ENCODE peak calls at places on chromosomes 4 and X, in five cellular contexts. One of them, this sample, is unnamed.

GRCh38 chr4:165991325-165992180 is 118.5 kb downstream of the TLL1 start:
- DNase-seq in K562: no peak
- DNase-seq in GM12878: no peak
- DNase-seq in HCT116: no peak
- DNase-seq in HepG2: no peak
- DNase-seq in this sample: no peak

GRCh38 chr4:10204401-10205058 is 87.9 kb upstream of the WDR1 start:
- DNase-seq in K562: no peak
- DNase-seq in HepG2: no peak
- DNase-seq in GM12878: no peak
- DNase-seq in HCT116: no peak
- DNase-seq in this sample: no peak

GRCh38 chr4:101103381-101104142 is 243.8 kb downstream of the PPP3CA start:
- DNase-seq in HCT116: no peak
- DNase-seq in K562: no peak
- DNase-seq in HepG2: no peak
- DNase-seq in GM12878: no peak
- DNase-seq in this sample: no peak

GRCh38 chr4:7323872-7324650 is 110.7 kb downstream of the PSAPL1 start:
- DNase-seq in GM12878: no peak
- DNase-seq in HepG2: peak
- DNase-seq in K562: peak
- DNase-seq in HCT116: peak
- DNase-seq in this sample: no peak

GRCh38 chr4:47465008-47465407 is 1.5 kb upstream of the COMMD8 start:
- DNase-seq in GM12878: peak
- DNase-seq in K562: no peak
- DNase-seq in HCT116: no peak
- DNase-seq in HepG2: no peak
- DNase-seq in this sample: no peak

GRCh38 chr4:185914583-185915199 is 102.7 kb upstream of the SORBS2 start:
- DNase-seq in HepG2: peak
- DNase-seq in GM12878: no peak
- DNase-seq in HCT116: no peak
- DNase-seq in K562: no peak
- DNase-seq in this sample: no peak

GRCh38 chr4:188147176-188147575 is 7.9 kb downstream of the TRIML1 start:
- DNase-seq in K562: no peak
- DNase-seq in HCT116: no peak
- DNase-seq in GM12878: no peak
- DNase-seq in HepG2: no peak
- DNase-seq in this sample: no peak

GRCh38 chr4:175090116-175090515 is 172.0 kb downstream of the ADAM29 start:
- DNase-seq in GM12878: no peak
- DNase-seq in HepG2: no peak
- DNase-seq in K562: no peak
- DNase-seq in HCT116: no peak
- DNase-seq in this sample: no peak

GRCh38 chr4:185259719-185260118 is 50.3 kb downstream of the SNX25 start:
- DNase-seq in HepG2: no peak
- DNase-seq in HCT116: no peak
- DNase-seq in K562: no peak
- DNase-seq in GM12878: no peak
- DNase-seq in this sample: no peak

GRCh38 chr4:124753941-124754581 is 41.5 kb upstream of the ANKRD50 start:
- DNase-seq in GM12878: no peak
- DNase-seq in HepG2: peak
- DNase-seq in K562: no peak
- DNase-seq in HCT116: no peak
- DNase-seq in this sample: no peak

GRCh38 chr4:76302856-76303438 is 3.6 kb upstream of the STBD1 start:
- DNase-seq in K562: no peak
- DNase-seq in GM12878: no peak
- DNase-seq in HepG2: no peak
- DNase-seq in HCT116: no peak
- DNase-seq in this sample: no peak

GRCh38 chrX:72107320-72107719 is 24.4 kb downstream of the RTL5 start:
- DNase-seq in HepG2: no peak
- DNase-seq in K562: no peak
- DNase-seq in HCT116: no peak
- DNase-seq in GM12878: no peak
- DNase-seq in this sample: no peak

GRCh38 chrX:129754266-129755024 is 15.7 kb downstream of the XPNPEP2 start:
- DNase-seq in HepG2: no peak
- DNase-seq in HCT116: no peak
- DNase-seq in GM12878: no peak
- DNase-seq in K562: peak
- DNase-seq in this sample: peak

GRCh38 chrX:41419082-41419481 is 28.1 kb upstream of the NYX start:
- DNase-seq in HCT116: no peak
- DNase-seq in K562: no peak
- DNase-seq in HepG2: no peak
- DNase-seq in GM12878: no peak
- DNase-seq in this sample: no peak

DNA sequence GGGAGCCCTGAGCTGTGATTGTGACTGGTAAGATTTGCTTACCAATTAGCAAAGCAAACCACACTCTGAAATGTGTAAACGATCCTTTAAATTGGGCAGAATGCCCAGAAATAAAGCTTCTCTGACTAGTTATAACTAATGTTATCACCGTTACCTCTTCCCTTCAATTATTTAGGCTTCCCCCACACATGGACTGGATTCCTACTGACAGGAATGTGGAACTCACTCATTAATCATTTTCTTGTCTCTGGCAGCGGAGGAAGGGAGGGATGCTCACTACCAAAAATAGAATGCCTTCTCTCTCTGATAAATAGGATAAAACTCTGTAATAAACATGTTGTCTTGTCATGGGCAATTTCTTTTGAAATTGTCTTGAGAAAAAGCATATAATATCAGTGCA is 25.3 kb upstream of the NWD2 start:
- DNase-seq in HepG2: no peak
- DNase-seq in GM12878: no peak
- DNase-seq in HCT116: no peak
- DNase-seq in K562: no peak
- DNase-seq in this sample: no peak
- TF ChIP-seq SRF in HepG2: no peak
- TF ChIP-seq SRF in GM12878: no peak
- TF ChIP-seq SRF in HCT116: no peak
- TF ChIP-seq SRF in K562: no peak
- TF ChIP-seq SRF in this sample: no peak

GRCh38 chr4:169311643-169312365 is 41.0 kb upstream of the SH3RF1 start:
- DNase-seq in GM12878: peak
- DNase-seq in K562: peak
- DNase-seq in HCT116: peak
- DNase-seq in HepG2: peak
- DNase-seq in this sample: peak
- TF ChIP-seq SRF in GM12878: no peak
- TF ChIP-seq SRF in K562: no peak
- TF ChIP-seq SRF in HCT116: no peak
- TF ChIP-seq SRF in HepG2: no peak
- TF ChIP-seq SRF in this sample: no peak

GRCh38 chrX:110363241-110363640 is 4.6 kb downstream of the RTL9 start:
- DNase-seq in GM12878: no peak
- DNase-seq in HepG2: no peak
- DNase-seq in K562: peak
- DNase-seq in HCT116: no peak
- DNase-seq in this sample: no peak
- TF ChIP-seq SRF in GM12878: no peak
- TF ChIP-seq SRF in HepG2: no peak
- TF ChIP-seq SRF in K562: no peak
- TF ChIP-seq SRF in HCT116: no peak
- TF ChIP-seq SRF in this sample: no peak

DNA sequence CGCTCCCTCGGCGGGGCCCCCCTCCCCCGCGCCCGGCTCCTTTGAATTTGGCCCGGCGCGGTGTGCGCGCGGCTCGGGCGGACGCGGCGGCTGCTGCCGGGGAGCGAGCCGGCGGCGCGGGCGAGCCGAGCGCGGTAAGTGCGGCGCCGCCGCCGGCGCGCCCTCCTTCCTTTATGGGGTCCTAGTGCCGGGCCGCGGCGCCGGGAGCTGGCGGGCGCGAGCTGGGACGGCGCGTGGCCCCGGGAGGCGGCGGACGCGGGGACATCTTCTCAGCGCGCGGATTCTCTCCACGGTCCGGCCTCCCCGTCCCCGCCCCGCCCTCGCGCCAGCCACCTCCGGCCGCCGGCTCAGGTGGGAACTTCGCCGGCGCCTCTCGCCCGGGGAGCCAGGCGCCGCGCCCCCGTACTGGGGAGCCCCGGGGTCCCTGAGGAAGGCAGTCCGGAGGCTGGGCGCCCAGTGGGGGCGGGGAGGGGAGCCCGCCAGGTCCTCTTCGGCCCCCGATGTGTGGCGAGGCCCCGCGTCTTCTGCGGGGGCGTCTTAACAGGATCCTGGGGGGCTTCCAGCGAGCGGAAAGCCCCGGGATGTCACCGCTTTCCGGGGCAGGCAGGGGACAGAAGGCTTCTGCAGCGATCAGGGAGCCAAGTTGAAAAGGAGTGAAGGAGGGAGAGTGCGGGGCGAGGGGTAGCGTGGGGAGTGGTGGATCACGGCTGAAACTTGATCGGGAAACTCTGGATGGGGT is 98.4 kb upstream of the TENM3 start:
- DNase-seq in HepG2: no peak
- DNase-seq in HCT116: no peak
- DNase-seq in GM12878: no peak
- DNase-seq in K562: no peak
- DNase-seq in this sample: no peak
- TF ChIP-seq SRF in HepG2: no peak
- TF ChIP-seq SRF in HCT116: no peak
- TF ChIP-seq SRF in GM12878: no peak
- TF ChIP-seq SRF in K562: no peak
- TF ChIP-seq SRF in this sample: no peak